ENCODE peak calls at places on chromosomes 6 and 20, in seven cellular contexts. X is IMR-90, M is Peyer's patch, W is tibial nerve, N is heart left ventricle, T is transverse colon, P is A549. G is an unnamed sample.
A peak's percentile ranks its signal among the peaks of the same experiment; 100 is the strongest.

GRCh38 chr6:7910298-7910653 is 312 bp downstream of the TXNDC5 start:
- DNase-seq in P (no peak), X (no peak), N (no peak), M (no peak), T (no peak), W (no peak), G (no peak)

GRCh38 chr20:50837532-50838321 is 42.9 kb downstream of the BCAS4 start:
- DNase-seq in P (no peak), W (no peak), T (no peak), N (peak; percentile 30), X (peak; percentile 83), M (peak; percentile 67), G (no peak)

GRCh38 chr6:149904661-149905370 is 6.9 kb upstream of the RAET1E start:
- DNase-seq in T (no peak), P (no peak), W (no peak), M (no peak), N (no peak), X (no peak), G (no peak)

GRCh38 chr20:1902188-1902587 is 7.0 kb downstream of the SIRPA start:
- DNase-seq in X (no peak), N (no peak), P (no peak), W (no peak), M (no peak), T (no peak), G (no peak)

GRCh38 chr6:130674604-130675003 is 152.6 kb upstream of the SMLR1 start:
- DNase-seq in T (no peak), W (no peak), X (no peak), P (no peak), M (no peak), N (no peak), G (no peak)

GRCh38 chr6:143676437-143677045 is 1.2 kb upstream of the PHACTR2 start:
- DNase-seq in N (no peak), T (no peak), W (no peak), M (no peak), X (no peak), P (no peak), G (no peak)

GRCh38 chr20:52411611-52412010 is 220.0 kb upstream of the ZFP64 start:
- DNase-seq in M (no peak), T (no peak), X (no peak), P (no peak), W (no peak), N (no peak), G (no peak)

GRCh38 chr6:2127484-2127911 is 117.9 kb downstream of the GMDS start:
- DNase-seq in T (peak; percentile 31), P (no peak), M (peak; percentile 59), W (no peak), N (peak; percentile 58), X (no peak), G (no peak)

GRCh38 chr6:33590531-33591198 is 10.6 kb upstream of the BAK1 start:
- DNase-seq in W (no peak), T (peak; percentile 69), M (no peak), X (no peak), N (no peak), P (no peak), G (no peak)

GRCh38 chr6:14804444-14805210 is 441.2 kb upstream of the JARID2 start:
- DNase-seq in M (peak; percentile 24), P (no peak), W (peak; percentile 75), T (peak; percentile 93), N (peak; percentile 90), X (peak; percentile 86), G (peak; percentile 57)

GRCh38 chr20:36859700-36860330 is 16.1 kb upstream of the TLDC2 start:
- DNase-seq in P (no peak), M (no peak), X (no peak), T (no peak), N (no peak), W (no peak), G (no peak)
- H3K4me1 ChIP-seq in P (peaks cover 52% of the 10 kb centered on the region), M (peaks cover 5% of the 10 kb centered on the region), X (peaks cover 53% of the 10 kb centered on the region), T (peaks cover 52% of the 10 kb centered on the region), N (peaks cover 71% of the 10 kb centered on the region), W (peaks cover 49% of the 10 kb centered on the region), G (peaks cover 52% of the 10 kb centered on the region)

GRCh38 chr20:17941087-17941825 is 27.3 kb downstream of the SNX5 start:
- DNase-seq in P (no peak), M (no peak), X (no peak), T (no peak), W (no peak), N (no peak), G (no peak)
- TF ChIP-seq POLR2A in P (no peak), M (no peak), X (no peak), T (no peak), W (no peak), N (no peak), G (no peak)

GRCh38 chr6:36597775-36598174 is 3.6 kb downstream of the SRSF3 start:
- DNase-seq in P (no peak), W (no peak), X (no peak), N (no peak), T (peak; percentile 6), M (no peak), G (no peak)

GRCh38 chr6:36598326-36598725 is 4.2 kb downstream of the SRSF3 start:
- DNase-seq in T (peak; percentile 22), M (no peak), W (no peak), X (no peak), N (no peak), P (no peak), G (no peak)

GRCh38 chr6:36595168-36595818 is 1.1 kb downstream of the SRSF3 start:
- DNase-seq in M (peak; percentile 56), T (no peak), X (peak; percentile 55), N (peak; percentile 46), P (peak; percentile 56), W (no peak), G (peak; percentile 43)

GRCh38 chr6:36594816-36595167 is 630 bp downstream of the SRSF3 start:
- DNase-seq in N (no peak), M (no peak), W (no peak), X (no peak), T (no peak), P (no peak), G (no peak)

GRCh38 chr6:36596359-36596758 is 2.2 kb downstream of the SRSF3 start:
- DNase-seq in W (no peak), P (no peak), M (no peak), N (no peak), T (peak; percentile 3), X (no peak), G (no peak)
- H3K4me1 ChIP-seq in W (peaks cover 43% of the 10 kb centered on the region), P (peaks cover 57% of the 10 kb centered on the region), M (peaks cover 27% of the 10 kb centered on the region), N (peaks cover 48% of the 10 kb centered on the region), T (peaks cover 36% of the 10 kb centered on the region), X (peaks cover 9% of the 10 kb centered on the region), G (peaks cover 56% of the 10 kb centered on the region)

DNA sequence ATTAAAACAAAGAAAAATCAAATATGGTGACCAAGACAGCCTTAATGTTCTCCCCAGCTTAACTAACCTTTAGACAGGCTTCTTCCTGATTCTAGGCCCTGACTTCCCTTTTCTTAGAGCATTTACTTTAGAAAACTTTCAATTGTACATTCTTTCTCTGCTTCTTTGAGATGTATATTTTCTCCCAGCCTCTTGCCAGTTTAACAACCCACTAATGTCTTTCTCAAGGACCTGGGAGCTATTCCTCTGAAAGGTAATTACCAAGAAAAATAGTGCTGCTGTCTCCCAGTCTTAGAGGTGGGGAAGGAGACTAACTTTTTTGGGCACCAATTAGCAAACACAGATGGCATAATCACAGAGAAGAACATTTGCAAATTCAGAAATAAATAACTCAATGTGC is 62.8 kb upstream of the KCNQ5 start:
- DNase-seq in M (no peak), X (no peak), W (no peak), T (no peak), N (no peak), P (no peak), G (no peak)
- TF ChIP-seq POLR2A in M (no peak), X (no peak), W (no peak), T (no peak), N (no peak), P (no peak), G (no peak)

G was measured in body of pancreas.